ENCODE peak calls at places on chromosomes 4 and X, in ten cellular contexts. S is activated T-cell treated with anti-CD3 and anti-CD28 coated beads for 1 hour; A is Peyer's patch; D is activated CD4-positive, alpha-beta T cell treated with anti-CD3 and anti-CD28 coated beads for 4 hours; T is cardiac septum; W is CD8-positive, alpha-beta T cell; U is NCI-H146; N is M059J; M is AG08396; I is AG10803. Z is an unnamed sample.

GRCh38 chr4:89482248-89482647 is 174.6 kb upstream of the GPRIN3 start:
- DNase-seq in S (no peak), A (no peak), D (no peak), T (no peak), W (no peak), U (peak), N (peak), M (peak), I (peak), Z (peak)

GRCh38 chrX:10660171-10660570 is 39.8 kb upstream of the MID1 start:
- DNase-seq in S (no peak), A (no peak), D (no peak), T (no peak), W (no peak), U (no peak), N (no peak), M (no peak), I (no peak), Z (no peak)

GRCh38 chr4:182749768-182750167 is 167.4 kb downstream of the DCTD start:
- DNase-seq in S (no peak), A (no peak), D (no peak), T (no peak), W (no peak), U (peak), N (no peak), M (no peak), I (no peak), Z (no peak)

GRCh38 chr4:106421441-106422296 is 53.1 kb upstream of the GIMD1 start:
- DNase-seq in S (no peak), A (no peak), D (no peak), T (no peak), W (no peak), U (no peak), N (peak), M (peak), I (peak), Z (no peak)

GRCh38 chr4:83589283-83589682 is 53.4 kb downstream of the GPAT3 start:
- DNase-seq in S (no peak), A (no peak), D (no peak), T (no peak), W (no peak), U (no peak), N (no peak), M (no peak), I (no peak), Z (no peak)

GRCh38 chr4:173489514-173489913 is 40.5 kb downstream of the HAND2 start:
- DNase-seq in S (no peak), A (no peak), D (no peak), T (no peak), W (no peak), U (no peak), N (peak), M (no peak), I (peak), Z (peak)

GRCh38 chr4:113952452-113953029 is 26.9 kb downstream of the ARSJ start:
- DNase-seq in S (no peak), A (no peak), D (no peak), T (no peak), W (no peak), U (peak), N (peak), M (no peak), I (peak), Z (peak)

GRCh38 chr4:105619193-105619931 is 66.9 kb downstream of the ARHGEF38 start:
- DNase-seq in S (no peak), A (peak), D (no peak), T (no peak), W (no peak), U (peak), N (peak), M (no peak), I (no peak), Z (peak)

GRCh38 chrX:115650916-115651315 is 89.9 kb downstream of the PLS3 start:
- DNase-seq in S (no peak), A (no peak), D (no peak), T (no peak), W (no peak), U (peak), N (peak), M (peak), I (peak), Z (peak)

GRCh38 chr4:31107362-31107761 is 387.2 kb downstream of the PCDH7 start:
- DNase-seq in S (no peak), A (no peak), D (no peak), T (no peak), W (no peak), U (no peak), N (no peak), M (no peak), I (no peak), Z (no peak)

GRCh38 chr4:102169345-102169744 is 175.9 kb downstream of the SLC39A8 start:
- DNase-seq in S (no peak), A (no peak), D (no peak), T (no peak), W (no peak), U (peak), N (peak), M (no peak), I (peak), Z (peak)

GRCh38 chr4:3733195-3733594 is 33.0 kb upstream of the ADRA2C start:
- DNase-seq in S (no peak), A (no peak), D (no peak), T (no peak), W (no peak), U (no peak), N (no peak), M (no peak), I (no peak), Z (no peak)

GRCh38 chr4:151409470-151410313 is 716 bp downstream of the FHIP1A start:
- DNase-seq in S (no peak), A (peak), D (peak), T (no peak), W (no peak), U (no peak), N (peak), M (no peak), I (no peak), Z (peak)

GRCh38 chrX:47218280-47218919 is at the start of gene CDK16:
- DNase-seq in S (peak), A (peak), D (peak), T (peak), W (peak), U (peak), N (peak), M (peak), I (peak), Z (peak)

GRCh38 chrX:22922961-22923360 is 76.8 kb upstream of the DDX53 start:
- DNase-seq in S (no peak), A (no peak), D (no peak), T (no peak), W (no peak), U (no peak), N (peak), M (peak), I (peak), Z (peak)

GRCh38 chr4:68404153-68404552 is 43.1 kb upstream of the TMPRSS11E start:
- DNase-seq in S (no peak), A (no peak), D (no peak), T (no peak), W (no peak), U (no peak), N (no peak), M (no peak), I (no peak), Z (no peak)

GRCh38 chrX:33138677-33139249 is 72.6 kb downstream of the DMD start:
- DNase-seq in S (no peak), A (no peak), D (no peak), T (no peak), W (no peak), U (no peak), N (peak), M (no peak), I (no peak), Z (peak)

GRCh38 chr4:3746701-3747581 is 19.2 kb upstream of the ADRA2C start:
- DNase-seq in S (no peak), A (no peak), D (no peak), T (no peak), W (no peak), U (no peak), N (no peak), M (no peak), I (no peak), Z (peak)

GRCh38 chr4:148782284-148782683 is 340.1 kb upstream of the NR3C2 start:
- DNase-seq in S (no peak), A (no peak), D (no peak), T (no peak), W (no peak), U (no peak), N (no peak), M (no peak), I (no peak), Z (no peak)

GRCh38 chr4:31918891-31919290 is 1198.7 kb downstream of the PCDH7 start:
- DNase-seq in S (no peak), A (no peak), D (no peak), T (no peak), W (no peak), U (no peak), N (peak), M (no peak), I (peak), Z (peak)

Z was measured in H4.